ENCODE peak calls at places on chromosomes 2 and 18, in nine cellular contexts. A, Y, C, R, J, G, W, V and D are unnamed samples.

GRCh38 chr18:23588836-23589560 is 2.7 kb upstream of the NPC1 start:
- DNase-seq in V (no peak), J (no peak), A (peak; percentile 64), C (no peak), G (peak; percentile 41), W (no peak), R (peak; percentile 58), Y (no peak), D (no peak)

GRCh38 chr2:36615214-36615613 is 17.2 kb upstream of the FEZ2 start:
- DNase-seq in R (no peak), Y (no peak), V (no peak), G (no peak), C (no peak), A (peak; percentile 82), J (peak; percentile 69), W (no peak), D (no peak)

GRCh38 chr2:172038604-172039003 is 38.9 kb downstream of the METAP1D start:
- DNase-seq in R (peak; percentile 88), V (no peak), W (no peak), A (no peak), G (no peak), Y (no peak), C (peak; percentile 40), J (peak; percentile 38), D (no peak)

GRCh38 chr18:10923225-10923624 is 226.1 kb downstream of the PIEZO2 start:
- DNase-seq in W (no peak), C (no peak), G (no peak), V (no peak), A (peak; percentile 29), R (no peak), Y (no peak), J (peak; percentile 21), D (no peak)

GRCh38 chr2:172596776-172597175 is 40.9 kb downstream of the PDK1 start:
- DNase-seq in R (no peak), Y (no peak), W (no peak), G (no peak), V (no peak), C (no peak), J (no peak), A (no peak), D (peak; percentile 95)

GRCh38 chr2:238573916-238574315 is 147.2 kb downstream of the ASB1 start:
- DNase-seq in R (no peak), G (no peak), Y (no peak), C (no peak), V (no peak), J (no peak), A (no peak), W (no peak), D (no peak)

GRCh38 chr2:136098441-136098840 is 19.5 kb downstream of the CXCR4 start:
- DNase-seq in Y (no peak), V (no peak), G (no peak), W (no peak), J (no peak), A (no peak), R (no peak), C (no peak), D (no peak)

GRCh38 chr2:169664600-169664977 is 29.6 kb downstream of the CFAP210 start:
- DNase-seq in R (no peak), W (no peak), A (peak; percentile 27), C (no peak), V (no peak), J (peak; percentile 15), G (no peak), Y (no peak), D (no peak)

GRCh38 chr18:79422022-79422782 is 26.5 kb downstream of the NFATC1 start:
- DNase-seq in G (no peak), R (no peak), W (no peak), J (peak; percentile 20), A (no peak), C (no peak), Y (no peak), V (no peak), D (no peak)

GRCh38 chr2:206274434-206275273 is at the start of gene ZDBF2:
- DNase-seq in C (no peak), G (peak; percentile 84), A (peak; percentile 79), Y (peak; percentile 51), W (no peak), V (peak; percentile 56), R (peak; percentile 49), J (peak; percentile 81), D (peak; percentile 73)

GRCh38 chr18:79399275-79400081 is 3.7 kb downstream of the NFATC1 start:
- DNase-seq in V (peak; percentile 85), A (no peak), Y (no peak), G (no peak), W (no peak), R (no peak), J (no peak), C (no peak), D (no peak)

DNA sequence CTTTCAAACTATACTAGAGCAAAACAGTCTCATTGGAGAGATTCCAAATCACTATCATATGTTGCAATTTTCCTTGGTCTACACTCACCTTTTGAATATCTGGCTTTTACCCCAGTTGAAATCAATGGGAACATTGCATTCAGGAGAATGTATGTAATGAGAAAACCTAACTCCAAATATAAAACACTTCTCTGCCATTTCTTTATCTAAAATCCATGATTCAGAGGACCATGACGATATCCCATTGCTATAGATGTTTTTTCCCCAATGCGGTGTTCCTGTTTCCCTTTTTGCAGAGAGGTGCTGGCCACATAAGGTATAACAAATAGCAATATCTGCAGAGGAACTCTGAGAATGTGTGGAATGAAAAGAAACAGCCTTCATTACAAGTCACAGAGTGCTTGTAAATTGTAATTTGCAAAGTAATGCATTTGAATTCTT is 3.7 kb upstream of the RFX8 start:
- DNase-seq in C (no peak), W (no peak), V (no peak), A (peak; percentile 18), Y (no peak), G (no peak), R (no peak), J (peak; percentile 41), D (no peak)
- H3K4me2 ChIP-seq in C (no peak overlapping the region), W (no peak overlapping the region), V (no peak overlapping the region), A (no peak overlapping the region), Y (no peak overlapping the region), G (no peak overlapping the region), R (no peak overlapping the region), J (peak overlapping the region; percentile 31), D (no peak overlapping the region)

GRCh38 chr2:174338626-174339570 is 4.1 kb downstream of the SP9 start:
- DNase-seq in J (no peak), V (no peak), A (peak; percentile 50), W (no peak), G (peak; percentile 73), Y (no peak), R (no peak), C (no peak), D (no peak)
- H3K4me2 ChIP-seq in J (no peak overlapping the region), V (peak overlapping the region; percentile 68), A (no peak overlapping the region), W (no peak overlapping the region), G (no peak overlapping the region), Y (peak overlapping the region; percentile 97), R (no peak overlapping the region), C (no peak overlapping the region), D (no peak overlapping the region)

GRCh38 chr2:15601681-15602080 is 10.0 kb downstream of the DDX1 start:
- DNase-seq in J (no peak), W (no peak), V (no peak), G (no peak), R (no peak), C (no peak), A (no peak), Y (no peak), D (no peak)

GRCh38 chr2:15602393-15602792 is 10.7 kb downstream of the DDX1 start:
- DNase-seq in J (no peak), Y (no peak), C (no peak), A (no peak), G (no peak), W (no peak), R (no peak), V (no peak), D (no peak)

GRCh38 chr2:15603044-15603765 is 11.5 kb downstream of the DDX1 start:
- DNase-seq in A (no peak), J (no peak), Y (no peak), C (no peak), G (no peak), R (no peak), W (no peak), V (no peak), D (no peak)

GRCh38 chr2:15605721-15606120 is 14.1 kb downstream of the DDX1 start:
- DNase-seq in J (no peak), G (no peak), V (no peak), W (no peak), R (no peak), A (no peak), C (no peak), Y (no peak), D (no peak)

GRCh38 chr2:15603948-15604347 is 12.3 kb downstream of the DDX1 start:
- DNase-seq in A (no peak), J (no peak), C (no peak), W (no peak), G (no peak), V (no peak), Y (no peak), R (no peak), D (no peak)
- H3K4me2 ChIP-seq in A (no peak overlapping the region), J (no peak overlapping the region), C (no peak overlapping the region), W (no peak overlapping the region), G (no peak overlapping the region), V (no peak overlapping the region), Y (no peak overlapping the region), R (no peak overlapping the region), D (no peak overlapping the region)

GRCh38 chr2:166373951-166374350 is 1.8 kb downstream of the SCN9A start:
- DNase-seq in R (peak; percentile 81), J (peak; percentile 95), Y (peak; percentile 47), A (peak; percentile 27), G (no peak), W (no peak), C (peak; percentile 42), V (peak; percentile 63), D (peak; percentile 92)
- H3K4me2 ChIP-seq in R (no peak overlapping the region), J (peak overlapping the region; percentile 33), Y (peak overlapping the region; percentile 76), A (no peak overlapping the region), G (no peak overlapping the region), W (no peak overlapping the region), C (no peak overlapping the region), V (no peak overlapping the region), D (peak overlapping the region; percentile 84)

DNA sequence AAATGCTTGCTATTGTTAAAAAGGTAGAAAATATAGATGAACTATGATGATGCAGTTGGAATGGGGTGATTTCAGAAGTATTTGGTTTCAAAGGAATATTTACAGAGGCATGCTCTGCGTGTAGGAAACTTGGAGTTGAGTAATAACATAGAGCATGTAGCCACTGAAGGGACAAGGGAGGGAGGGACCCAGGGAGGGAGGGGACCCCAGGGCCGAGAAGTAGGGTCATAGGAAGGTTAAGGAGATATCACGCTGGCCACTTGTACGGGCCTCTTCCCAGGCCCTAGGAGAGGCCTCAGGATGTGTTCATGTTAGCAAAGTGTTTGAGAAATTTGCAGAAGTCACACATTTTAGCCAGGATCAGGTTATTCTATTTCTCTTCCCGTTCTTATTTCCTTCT is 17.0 kb upstream of the ACKR3 start:
- DNase-seq in A (no peak), C (no peak), Y (no peak), V (no peak), W (no peak), G (no peak), J (no peak), R (no peak), D (no peak)
- H3K4me2 ChIP-seq in A (no peak overlapping the region), C (no peak overlapping the region), Y (no peak overlapping the region), V (no peak overlapping the region), W (no peak overlapping the region), G (no peak overlapping the region), J (no peak overlapping the region), R (no peak overlapping the region), D (no peak overlapping the region)

GRCh38 chr2:479031-479430 is 191.1 kb upstream of the ALKAL2 start:
- DNase-seq in W (no peak), V (no peak), A (peak; percentile 69), J (no peak), Y (no peak), R (no peak), G (no peak), C (no peak), D (no peak)
- H3K4me2 ChIP-seq in W (no peak overlapping the region), V (no peak overlapping the region), A (no peak overlapping the region), J (no peak overlapping the region), Y (peak overlapping the region; percentile 61), R (no peak overlapping the region), G (no peak overlapping the region), C (no peak overlapping the region), D (no peak overlapping the region)